ENCODE peak calls at places on chromosomes 12 and 14, in five cellular contexts. E is NCI-H2171; P is stimulated activated CD4-positive, alpha-beta T cell treated with anti-CD3 and anti-CD28 coated beads, Interleukin-4, amount 100 ng/mL, for 4 hours; D is glutamatergic neuron; R is astrocyte of the cerebellum. A is an unnamed sample.

GRCh38 chr12:101891462-101891971 is 14.1 kb downstream of the DRAM1 start:
- DNase-seq in R (peak), P (no peak), D (no peak), E (no peak), A (peak)

GRCh38 chr12:49331360-49332222 is 5.4 kb downstream of the C1QL4 start:
- DNase-seq in P (no peak), E (no peak), D (peak), R (peak), A (no peak)

GRCh38 chr12:76588881-76589565 is 29.5 kb upstream of the OSBPL8 start:
- DNase-seq in D (no peak), P (no peak), R (no peak), E (no peak), A (peak)

GRCh38 chr12:58302487-58303011 is 361.2 kb downstream of the ATP23 start:
- DNase-seq in D (no peak), P (no peak), E (no peak), R (no peak), A (no peak)

GRCh38 chr12:117450186-117450585 is 88.8 kb upstream of the NOS1 start:
- DNase-seq in E (no peak), D (no peak), P (no peak), R (peak), A (no peak)

GRCh38 chr12:81252228-81252627 is 174.3 kb downstream of the ACSS3 start:
- DNase-seq in D (no peak), E (no peak), R (no peak), P (no peak), A (no peak)

GRCh38 chr12:116582610-116583009 is 23.4 kb downstream of the MAP1LC3B2 start:
- DNase-seq in R (no peak), P (no peak), E (no peak), D (peak), A (no peak)

GRCh38 chr12:26978801-26979200 is 35.4 kb downstream of the TM7SF3 start:
- DNase-seq in R (no peak), D (no peak), E (no peak), P (no peak), A (no peak)

GRCh38 chr14:47790477-47790876 is 115.1 kb upstream of the MDGA2 start:
- DNase-seq in E (no peak), D (no peak), P (no peak), R (no peak), A (no peak)

GRCh38 chr12:125518074-125518473 is 452.8 kb downstream of the AACS start:
- DNase-seq in D (no peak), P (no peak), R (peak), E (no peak), A (no peak)

GRCh38 chr14:70265422-70265821 is 76.7 kb upstream of the SLC8A3 start:
- DNase-seq in E (no peak), P (no peak), R (no peak), D (no peak), A (no peak)

GRCh38 chr12:113683566-113683965 is 211.9 kb upstream of the LHX5 start:
- DNase-seq in R (no peak), E (peak), D (peak), P (no peak), A (no peak)

GRCh38 chr12:124294686-124295315 is at the start of gene RFLNA:
- DNase-seq in E (no peak), P (no peak), R (no peak), D (peak), A (no peak)

GRCh38 chr12:69765515-69765914 is 26.9 kb downstream of the RAB3IP start:
- DNase-seq in E (no peak), R (no peak), D (no peak), P (no peak), A (no peak)

GRCh38 chr12:75820848-75821578 is 210.6 kb downstream of the PHLDA1 start:
- DNase-seq in R (peak), D (no peak), P (no peak), E (no peak), A (peak)

GRCh38 chr12:20432290-20432689 is 64.0 kb downstream of the PDE3A start:
- DNase-seq in E (no peak), D (no peak), P (no peak), R (no peak), A (no peak)